ENCODE peak calls at places on chromosomes 16 and 17, in five cellular contexts. C is heart left ventricle, T is heart right ventricle, X is body of pancreas, J is kidney. R is an unnamed sample.

GRCh38 chr17:40646791-40647548 is 648 bp downstream of the SMARCE1 start:
- DNase-seq in X (no peak), T (no peak), C (no peak), J (no peak), R (no peak)

GRCh38 chr17:81191646-81192045 is 25.6 kb upstream of the AATK start:
- DNase-seq in T (no peak), X (no peak), C (peak; percentile 6), J (no peak), R (no peak)

GRCh38 chr17:42027961-42028790 is 8.3 kb downstream of the NKIRAS2 start:
- DNase-seq in X (no peak), C (no peak), T (no peak), J (no peak), R (no peak)

GRCh38 chr16:77158293-77158692 is 32.7 kb upstream of the MON1B start:
- DNase-seq in C (no peak), X (no peak), T (no peak), J (no peak), R (no peak)

GRCh38 chr17:6072157-6072556 is 2.0 kb downstream of the WSCD1 start:
- DNase-seq in X (no peak), C (no peak), T (no peak), J (no peak), R (no peak)

GRCh38 chr16:88743693-88744519 is 37.6 kb downstream of the CTU2 start:
- DNase-seq in C (peak; percentile 77), J (no peak), T (peak; percentile 87), X (peak; percentile 85), R (peak; percentile 91)

GRCh38 chr17:77424585-77425344 is 284.0 kb downstream of the SEC14L1 start:
- DNase-seq in J (peak; percentile 98), X (peak; percentile 72), C (peak; percentile 96), T (peak; percentile 95), R (peak; percentile 75)

GRCh38 chr16:46748775-46749705 is 896 bp upstream of the MYLK3 start:
- DNase-seq in T (peak; percentile 74), J (no peak), C (peak; percentile 79), X (no peak), R (no peak)

GRCh38 chr17:67492824-67493490 is 115.9 kb downstream of the PITPNC1 start:
- DNase-seq in T (no peak), J (no peak), X (no peak), C (no peak), R (no peak)

GRCh38 chr17:34711646-34712045 is 132.3 kb downstream of the TMEM132E start:
- DNase-seq in T (no peak), J (no peak), C (no peak), X (no peak), R (no peak)

GRCh38 chr16:70157477-70158260 is 15.9 kb upstream of the CLEC18C start:
- DNase-seq in T (no peak), X (no peak), C (no peak), J (no peak), R (no peak)

GRCh38 chr17:68463211-68463990 is 6.1 kb upstream of the WIPI1 start:
- DNase-seq in C (no peak), T (no peak), J (no peak), X (no peak), R (no peak)

GRCh38 chr17:50443492-50444051 is 17.6 kb downstream of the ACSF2 start:
- DNase-seq in T (no peak), X (no peak), J (no peak), C (no peak), R (peak; percentile 70)

GRCh38 chr16:87608400-87608985 is 6.2 kb downstream of the JPH3 start:
- DNase-seq in X (peak; percentile 60), T (peak; percentile 70), J (peak; percentile 87), C (peak; percentile 59), R (peak; percentile 66)

GRCh38 chr16:66369055-66369592 is 2.6 kb downstream of the CDH5 start:
- DNase-seq in J (no peak), T (no peak), C (peak; percentile 57), X (no peak), R (no peak)

GRCh38 chr17:76151896-76152454 is 10.9 kb upstream of the FOXJ1 start:
- DNase-seq in C (no peak), J (no peak), T (no peak), X (no peak), R (no peak)

GRCh38 chr17:10114931-10115535 is 83.4 kb downstream of the GAS7 start:
- DNase-seq in X (peak; percentile 49), T (peak; percentile 89), J (peak; percentile 97), C (peak; percentile 91), R (peak; percentile 69)

GRCh38 chr17:81401727-81402529 is 6.7 kb downstream of the BAHCC1 start:
- DNase-seq in C (no peak), J (no peak), X (no peak), T (peak; percentile 69), R (no peak)

GRCh38 chr17:10757658-10758057 is 27.8 kb upstream of the TMEM220 start:
- DNase-seq in J (no peak), T (no peak), X (no peak), C (no peak), R (no peak)

GRCh38 chr17:80008383-80008840 is 27.3 kb downstream of the TBC1D16 start:
- DNase-seq in J (peak; percentile 92), T (peak; percentile 83), X (peak; percentile 93), C (peak; percentile 71), R (peak; percentile 91)

GRCh38 chr16:69942099-69942491 is 9.0 kb upstream of the CLEC18A start:
- DNase-seq in J (no peak), C (peak; percentile 5), T (no peak), X (no peak), R (no peak)

GRCh38 chr17:78263736-78264340 is 32.4 kb downstream of the TMEM235 start:
- DNase-seq in J (peak; percentile 64), C (no peak), X (no peak), T (no peak), R (no peak)

DNA sequence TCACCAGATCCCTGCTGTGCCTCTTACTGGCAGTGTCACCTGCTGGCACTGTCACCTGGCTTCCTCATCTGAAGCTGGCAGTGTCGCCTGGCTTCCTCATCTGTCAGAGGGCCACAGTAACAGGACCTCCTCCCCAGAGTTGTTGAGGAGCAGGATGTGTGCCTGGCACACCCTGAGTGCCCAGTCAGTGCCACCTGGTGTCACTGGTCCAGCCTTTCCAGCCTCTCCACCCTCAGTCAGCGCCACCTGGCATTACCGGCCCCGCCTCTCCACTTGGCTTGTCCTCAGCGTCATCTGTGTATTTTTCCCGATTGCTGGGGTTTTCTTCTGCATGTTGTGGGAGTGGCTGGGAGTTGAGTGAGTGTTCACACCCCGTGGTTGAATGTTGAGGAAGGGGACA is 37.9 kb downstream of the USP10 start:
- DNase-seq in T (no peak), X (peak; percentile 33), J (no peak), C (no peak), R (peak; percentile 85)
- H3K4me1 ChIP-seq in T (peaks cover 71% of the 10 kb centered on the region), X (peaks cover 49% of the 10 kb centered on the region), J (peaks cover 34% of the 10 kb centered on the region), C (peaks cover 73% of the 10 kb centered on the region), R (peaks cover 45% of the 10 kb centered on the region)

GRCh38 chr17:4426499-4427208 is 7.1 kb upstream of the SPNS3 start:
- DNase-seq in X (no peak), C (no peak), T (no peak), J (no peak), R (no peak)

GRCh38 chr17:4417129-4417667 is 16.5 kb upstream of the SPNS3 start:
- DNase-seq in C (no peak), X (no peak), T (no peak), J (no peak), R (no peak)

DNA sequence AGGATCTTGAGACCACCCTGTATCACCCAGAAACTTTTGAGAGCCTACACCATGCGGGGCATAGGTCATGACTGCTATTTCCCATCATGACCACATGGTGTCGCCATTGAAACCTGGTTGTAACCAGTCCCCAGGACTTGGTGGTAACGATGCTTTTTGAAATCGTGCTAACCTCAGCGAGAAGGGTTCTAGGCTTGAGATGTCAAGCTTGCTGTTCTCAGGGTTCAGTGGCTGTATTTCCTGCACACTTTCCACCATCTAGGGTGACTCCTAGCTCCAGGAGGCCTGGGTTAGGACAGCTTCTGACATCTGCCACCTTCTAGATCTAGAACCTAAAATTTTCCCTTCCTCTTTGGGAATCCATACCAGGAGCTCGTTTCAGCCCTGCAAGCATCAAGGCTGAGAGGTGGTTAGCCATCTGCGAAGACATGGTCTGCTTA is 13.0 kb upstream of the SPNS3 start:
- DNase-seq in T (no peak), J (no peak), X (peak; percentile 60), C (peak; percentile 62), R (peak; percentile 39)
- TF ChIP-seq CTCF in T (peak; percentile 84), J (peak; percentile 87), X (peak; percentile 69), C (peak; percentile 82), R (peak; percentile 60)

GRCh38 chr16:8937803-8938202 is 25.9 kb downstream of the USP7 start:
- DNase-seq in C (no peak), T (no peak), X (no peak), J (no peak), R (no peak)

GRCh38 chr16:8935989-8936388 is 27.7 kb downstream of the USP7 start:
- DNase-seq in C (no peak), J (no peak), X (no peak), T (no peak), R (no peak)

GRCh38 chr16:8931864-8932263 is 31.8 kb downstream of the USP7 start:
- DNase-seq in T (peak; percentile 44), X (peak; percentile 67), J (no peak), C (peak; percentile 43), R (no peak)

GRCh38 chr16:8936421-8936820 is 27.3 kb downstream of the USP7 start:
- DNase-seq in X (peak; percentile 56), J (no peak), C (no peak), T (no peak), R (peak; percentile 72)

GRCh38 chr16:8934601-8935000 is 29.1 kb downstream of the USP7 start:
- DNase-seq in J (no peak), T (no peak), C (no peak), X (no peak), R (no peak)
- H3K4me1 ChIP-seq in J (peaks cover 7% of the 10 kb centered on the region), T (peaks cover 71% of the 10 kb centered on the region), C (peaks cover 69% of the 10 kb centered on the region), X (peaks cover 60% of the 10 kb centered on the region), R (peaks cover 23% of the 10 kb centered on the region)

GRCh38 chr16:2427526-2427925 is 1.7 kb upstream of the CCNF start:
- DNase-seq in J (no peak), C (no peak), X (no peak), T (no peak), R (no peak)

GRCh38 chr16:2428787-2429036 is 535 bp upstream of the CCNF start:
- DNase-seq in J (no peak), C (no peak), T (no peak), X (no peak), R (no peak)

GRCh38 chr16:2426941-2427361 is 2.3 kb upstream of the CCNF start:
- DNase-seq in T (no peak), X (no peak), J (no peak), C (no peak), R (no peak)

GRCh38 chr16:2429037-2429770 is at the start of gene CCNF:
- DNase-seq in X (peak; percentile 98), J (peak; percentile 99), C (peak; percentile 98), T (peak; percentile 99), R (peak; percentile 99)

DNA sequence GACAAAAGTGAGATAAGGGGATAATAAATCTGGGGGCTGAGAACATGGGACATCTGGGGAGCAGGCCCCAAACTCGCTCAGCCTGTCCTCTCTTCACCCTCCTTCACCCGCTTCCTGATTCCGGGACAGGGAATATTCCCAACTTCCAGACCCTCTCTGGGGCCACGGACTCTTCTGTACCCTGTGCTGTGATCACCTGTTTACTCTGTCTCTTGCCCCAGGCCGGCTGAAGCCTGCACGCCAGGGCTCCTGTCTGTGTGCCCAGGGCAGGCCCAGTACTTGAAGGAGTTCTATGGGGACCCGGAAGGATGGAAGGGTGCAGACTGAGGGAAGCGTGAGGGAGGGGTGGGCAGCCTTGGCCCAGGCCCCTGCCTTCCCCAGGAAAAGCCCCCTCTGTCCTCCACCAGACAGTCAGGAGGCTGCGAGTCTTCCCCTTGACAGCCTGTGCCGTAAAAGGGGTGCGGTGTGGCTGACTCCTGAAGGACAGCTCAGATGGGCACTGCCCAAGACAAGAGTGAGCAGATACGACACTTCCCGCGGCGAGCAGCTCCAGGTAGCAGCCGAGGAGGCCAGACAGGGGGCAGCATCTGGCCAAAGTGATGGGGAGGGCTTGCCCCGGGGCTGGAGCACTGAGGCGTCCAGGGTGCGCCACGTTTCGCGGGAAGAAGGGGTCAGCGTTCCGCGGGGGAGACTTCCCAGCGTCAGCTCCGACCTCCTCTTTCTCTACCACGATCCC is 1.0 kb upstream of the CCNF start:
- DNase-seq in J (peak; percentile 83), T (peak; percentile 33), X (peak; percentile 49), C (no peak), R (peak; percentile 56)
- TF ChIP-seq CTCF in J (peak; percentile 13), T (peak; percentile 31), X (no peak), C (no peak), R (peak; percentile 16)

R was measured in mucosa of descending colon.